ENCODE peak calls at places on chromosomes 3 and 15, in nine cellular contexts. J is sigmoid colon, U is A549, E is tibial nerve, O is ovary, P is esophagus muscularis mucosa, A is stomach, Y is H1, B is SK-N-SH. I is an unnamed sample.

GRCh38 chr3:127420825-127421224 is 133.0 kb upstream of the PRR20G start:
- DNase-seq in B (no peak), P (peak), U (no peak), Y (peak), E (no peak), A (no peak), O (peak), J (no peak), I (no peak)

GRCh38 chr15:79322945-79323344 is 12.0 kb downstream of the TMED3 start:
- DNase-seq in A (no peak), J (no peak), B (no peak), Y (no peak), E (no peak), P (peak), U (no peak), O (no peak), I (no peak)

GRCh38 chr15:67807141-67807540 is 18.2 kb upstream of the SKOR1 start:
- DNase-seq in Y (no peak), U (no peak), B (no peak), J (peak), E (no peak), O (no peak), P (no peak), A (no peak), I (peak)

GRCh38 chr3:195386739-195387138 is 56.1 kb downstream of the ACAP2 start:
- DNase-seq in A (no peak), P (no peak), J (no peak), B (no peak), U (no peak), O (no peak), Y (no peak), E (no peak), I (no peak)

GRCh38 chr3:61997112-61997511 is 376.2 kb downstream of the FEZF2 start:
- DNase-seq in E (no peak), B (peak), J (no peak), A (no peak), P (no peak), U (no peak), O (no peak), Y (no peak), I (no peak)

GRCh38 chr3:156633335-156633734 is 41.1 kb upstream of the TIPARP start:
- DNase-seq in O (peak), U (no peak), P (no peak), Y (no peak), J (no peak), E (no peak), B (no peak), A (no peak), I (no peak)

GRCh38 chr3:124126446-124127017 is 134.6 kb upstream of the ROPN1 start:
- DNase-seq in A (no peak), O (no peak), B (peak), P (no peak), J (no peak), U (no peak), Y (no peak), E (no peak), I (no peak)

GRCh38 chr15:94346272-94346671 is 114.9 kb downstream of the MCTP2 start:
- DNase-seq in P (no peak), Y (no peak), J (no peak), U (no peak), B (no peak), O (no peak), A (no peak), E (no peak), I (no peak)

GRCh38 chr15:31265871-31266711 is 60.5 kb upstream of the KLF13 start:
- DNase-seq in U (no peak), O (peak), P (peak), B (peak), J (peak), A (peak), E (peak), Y (peak), I (peak)

GRCh38 chr15:89457086-89457485 is 39.3 kb downstream of the RHCG start:
- DNase-seq in J (no peak), O (no peak), A (no peak), U (peak), P (no peak), Y (no peak), E (no peak), B (peak), I (no peak)

GRCh38 chr3:24069045-24069444 is 124.0 kb downstream of the NR1D2 start:
- DNase-seq in P (no peak), B (no peak), Y (no peak), A (no peak), U (no peak), E (no peak), O (no peak), J (peak), I (no peak)

DNA sequence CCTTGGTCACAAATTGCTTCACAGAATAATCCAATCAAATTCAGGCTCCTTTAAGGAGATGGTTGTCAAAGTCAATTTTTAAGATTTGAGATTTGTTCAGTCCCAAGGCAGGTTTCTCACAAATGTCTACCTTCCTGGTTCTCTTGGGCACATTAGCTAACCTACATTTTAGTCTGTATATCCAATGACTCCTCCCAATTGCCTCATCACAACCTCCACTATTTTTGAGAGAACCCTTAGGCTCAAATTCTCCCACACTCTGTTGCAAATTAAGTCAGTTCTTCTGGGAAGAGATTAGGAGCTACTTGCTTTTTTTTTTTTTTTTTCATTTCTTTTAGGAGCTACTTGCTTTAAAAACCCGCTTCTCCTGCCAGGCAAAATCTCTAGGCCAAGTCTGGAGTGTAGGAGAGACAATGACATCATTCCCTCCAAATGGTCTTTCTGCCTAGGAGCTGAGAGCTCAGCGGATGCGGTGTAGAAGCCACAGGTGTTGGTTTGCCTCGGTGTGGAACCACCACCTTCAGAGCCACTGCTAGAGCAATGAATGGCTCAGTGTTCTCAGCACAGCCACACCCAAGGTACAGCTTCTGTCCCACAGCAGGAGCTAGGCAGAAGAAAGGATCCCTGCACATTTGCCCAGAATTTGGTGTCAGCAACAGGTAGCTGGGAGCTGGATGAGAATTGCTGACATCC is 10.0 kb upstream of the INO80 start:
- DNase-seq in E (no peak), P (no peak), Y (no peak), J (no peak), O (no peak), B (no peak), U (no peak), A (no peak), I (no peak)
- TF ChIP-seq EP300 in E (no peak), P (no peak), Y (no peak), J (no peak), O (no peak), B (no peak), U (no peak), A (no peak), I (no peak)

DNA sequence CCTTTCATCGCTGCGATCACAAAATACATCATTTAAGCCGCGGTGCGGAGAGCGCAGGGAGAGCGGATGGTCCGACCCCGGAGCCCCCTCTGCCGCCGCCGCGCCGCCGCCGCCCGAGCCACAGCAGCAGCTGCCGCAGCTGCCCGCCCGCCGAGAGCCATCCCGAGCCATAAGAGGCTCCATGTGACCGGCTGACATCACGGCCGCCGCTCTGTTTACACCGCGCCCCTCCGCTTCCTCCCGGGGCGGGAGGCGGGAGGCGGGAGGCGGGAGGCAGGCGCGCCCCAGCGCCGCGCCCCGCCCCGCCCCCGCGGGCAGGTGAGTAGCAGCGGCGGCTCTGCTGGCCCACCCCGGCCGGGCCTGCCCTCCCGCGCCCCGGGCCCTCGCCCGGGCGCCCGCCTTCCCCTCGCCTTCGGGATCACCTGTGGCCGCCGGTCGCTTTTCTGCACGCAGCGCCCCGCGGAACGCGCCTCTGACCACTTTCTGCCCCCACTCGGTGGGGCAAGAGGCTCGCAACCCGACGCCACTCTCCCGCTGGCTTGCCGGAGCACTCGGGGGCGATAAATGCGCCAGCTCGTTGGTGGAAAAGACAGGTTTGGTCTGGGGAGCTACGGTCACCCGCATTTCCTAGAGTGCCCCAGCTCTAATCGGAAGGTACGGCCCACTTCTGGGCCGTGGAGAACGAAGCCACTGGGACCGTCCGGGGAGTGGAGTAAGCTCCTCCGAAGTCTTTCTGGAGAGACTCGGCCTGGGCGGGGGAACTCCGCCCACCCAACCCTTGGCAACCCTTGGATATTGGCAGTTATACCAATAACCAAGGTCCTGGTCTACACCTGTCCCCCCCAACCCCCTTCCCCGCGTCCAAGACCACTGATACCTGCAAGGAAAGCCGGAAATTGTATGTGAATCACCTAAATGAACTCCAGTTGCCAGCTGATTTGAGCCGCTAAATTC is 113.7 kb upstream of the ICE2 start:
- DNase-seq in O (peak), U (peak), E (peak), P (no peak), Y (peak), A (peak), J (peak), B (peak), I (peak)
- TF ChIP-seq EP300 in O (no peak), U (no peak), E (peak), P (no peak), Y (no peak), A (no peak), J (peak), B (no peak), I (no peak)

DNA sequence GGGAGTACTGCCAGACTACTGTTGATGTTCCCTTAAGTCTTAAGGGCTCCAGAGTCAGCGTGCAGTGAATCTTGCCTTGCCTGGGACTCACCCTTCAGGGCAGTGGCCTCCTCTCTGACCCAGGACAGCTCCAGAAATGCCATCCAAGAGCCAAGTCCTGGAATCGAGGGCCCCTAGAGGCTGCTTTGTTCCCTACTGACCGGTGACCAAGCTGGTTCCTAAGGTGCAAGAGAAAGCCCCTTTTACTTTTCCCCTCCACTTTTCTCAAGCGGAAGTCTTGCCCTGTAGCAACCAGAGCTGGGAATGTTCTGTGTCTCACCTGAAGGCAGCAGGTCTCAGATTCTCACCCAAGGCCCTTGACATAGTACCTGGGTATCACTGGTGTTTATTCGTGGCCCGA is 238.0 kb downstream of the DOCK3 start:
- DNase-seq in B (no peak), O (no peak), J (no peak), P (no peak), E (no peak), Y (no peak), U (no peak), A (no peak), I (no peak)
- TF ChIP-seq EP300 in B (no peak), O (no peak), J (no peak), P (no peak), E (no peak), Y (no peak), U (no peak), A (no peak), I (no peak)

DNA sequence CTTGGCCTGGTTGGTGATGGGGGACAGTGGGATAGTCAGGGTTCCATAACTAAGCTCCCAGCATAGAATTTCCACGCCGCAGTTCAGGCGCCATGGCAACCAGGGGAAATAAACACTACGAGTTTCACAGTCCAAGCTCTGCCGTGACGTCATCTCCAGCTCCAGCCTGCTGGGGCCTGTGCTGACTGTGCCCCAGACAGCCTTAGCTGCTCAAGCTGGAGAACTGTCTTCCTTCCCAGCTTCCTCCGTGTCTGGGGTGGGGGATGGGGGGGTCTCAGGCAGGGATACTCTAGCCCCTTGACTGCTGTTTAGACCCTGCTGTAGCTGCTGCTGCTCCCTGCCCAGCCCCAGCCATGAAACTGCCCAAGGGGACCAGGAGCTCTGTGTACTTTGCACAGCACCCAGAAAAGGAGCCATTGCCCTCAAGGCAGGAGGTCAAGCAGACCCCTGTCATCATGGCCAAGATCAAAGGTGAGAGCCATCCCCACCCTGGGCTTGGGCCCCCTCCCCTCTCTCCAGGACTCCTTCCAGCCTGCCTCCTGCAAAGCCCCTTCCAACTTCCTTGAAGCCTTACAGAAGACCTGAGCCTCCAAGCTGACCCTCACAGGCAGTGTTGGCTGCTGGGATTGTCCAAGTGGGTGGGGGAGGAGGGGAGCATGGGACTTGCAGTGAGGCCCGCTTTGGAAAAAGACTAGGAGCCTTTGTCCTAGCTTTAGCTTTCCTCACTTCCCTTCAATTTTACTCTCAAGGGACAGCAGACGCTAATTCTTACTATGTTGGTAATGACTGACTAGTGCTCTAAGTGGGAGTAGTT is 11.4 kb upstream of the CSPG4 start:
- DNase-seq in A (peak), B (peak), U (peak), E (peak), J (peak), Y (no peak), P (peak), O (peak), I (no peak)
- TF ChIP-seq EP300 in A (peak), B (no peak), U (no peak), E (peak), J (peak), Y (no peak), P (no peak), O (no peak), I (no peak)

DNA sequence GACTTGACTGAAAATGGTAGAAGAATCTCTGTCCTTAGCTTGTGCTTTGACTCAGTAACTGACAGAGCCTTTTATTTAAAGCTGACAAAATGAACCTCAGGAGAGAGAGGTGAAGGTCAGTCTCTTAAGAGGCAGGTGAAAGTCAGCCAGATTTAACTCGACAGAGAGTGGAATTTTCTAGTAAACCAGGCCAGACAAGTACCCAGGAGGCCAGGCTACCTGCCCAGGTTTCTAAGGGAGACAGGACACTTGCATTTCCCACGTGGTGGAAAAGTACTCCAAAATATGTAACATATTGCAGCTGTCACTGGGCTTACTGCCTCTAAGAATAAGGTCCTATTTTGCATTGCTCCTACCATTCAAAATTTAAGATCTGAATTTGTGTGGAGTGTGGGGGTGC is 167.9 kb downstream of the FMN1 start:
- DNase-seq in J (no peak), A (no peak), Y (no peak), P (no peak), O (no peak), U (no peak), E (no peak), B (no peak), I (peak)
- TF ChIP-seq EP300 in J (no peak), A (no peak), Y (no peak), P (no peak), O (no peak), U (no peak), E (no peak), B (no peak), I (no peak)

GRCh38 chr15:88448991-88449461 is 18.2 kb downstream of the MRPL46 start:
- DNase-seq in Y (peak), U (no peak), B (peak), O (no peak), E (no peak), P (peak), A (no peak), J (no peak), I (no peak)

GRCh38 chr15:88449581-88449980 is 17.6 kb downstream of the MRPL46 start:
- DNase-seq in J (no peak), P (no peak), U (no peak), O (no peak), E (no peak), Y (no peak), A (no peak), B (no peak), I (no peak)

GRCh38 chr15:88447741-88448140 is 19.4 kb downstream of the MRPL46 start:
- DNase-seq in J (no peak), U (no peak), B (no peak), Y (no peak), P (peak), O (no peak), A (no peak), E (no peak), I (no peak)

GRCh38 chr15:88450125-88450798 is 16.9 kb downstream of the MRPL46 start:
- DNase-seq in A (peak), O (peak), Y (peak), E (peak), J (peak), U (peak), B (peak), P (peak), I (no peak)

GRCh38 chr15:88447206-88447605 is 20.0 kb downstream of the MRPL46 start:
- DNase-seq in J (no peak), A (no peak), O (no peak), P (peak), E (no peak), U (no peak), Y (no peak), B (no peak), I (no peak)
- TF ChIP-seq EP300 in J (no peak), A (no peak), O (no peak), P (no peak), E (no peak), U (no peak), Y (no peak), B (no peak), I (no peak)

GRCh38 chr15:73165844-73166243 is 113.6 kb downstream of the NEO1 start:
- DNase-seq in E (no peak), J (no peak), O (no peak), A (no peak), Y (no peak), U (no peak), P (no peak), B (no peak), I (no peak)

GRCh38 chr15:73168487-73168886 is 116.2 kb downstream of the NEO1 start:
- DNase-seq in O (no peak), P (no peak), Y (no peak), E (no peak), J (no peak), B (no peak), U (no peak), A (no peak), I (no peak)

DNA sequence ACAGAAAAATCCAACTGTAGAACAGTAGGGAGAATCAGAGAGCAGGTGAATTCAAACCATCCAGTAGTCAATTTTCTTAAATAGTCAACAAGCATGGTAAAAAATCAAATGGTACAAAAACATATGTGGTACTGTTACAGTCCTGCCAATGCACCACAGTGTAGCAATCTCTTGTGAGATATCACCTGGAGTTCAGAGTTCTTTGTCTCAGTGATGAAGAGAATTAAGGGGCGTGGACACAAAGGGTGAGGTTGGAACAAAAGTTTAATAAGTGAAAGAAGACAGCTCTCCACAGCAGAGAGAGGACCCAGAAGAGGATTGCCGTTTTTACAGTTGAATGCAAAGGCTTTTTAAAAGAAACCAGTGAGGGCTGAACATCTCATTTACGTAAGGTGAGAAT is 113.2 kb downstream of the NEO1 start:
- DNase-seq in A (no peak), O (no peak), Y (no peak), U (no peak), B (no peak), P (no peak), J (no peak), E (no peak), I (no peak)
- TF ChIP-seq EP300 in A (no peak), O (no peak), Y (no peak), U (no peak), B (no peak), P (no peak), J (no peak), E (no peak), I (no peak)